ENCODE peak calls at places on chromosomes 6 and 20, in nine cellular contexts. One of them, this sample, is unnamed.

GRCh38 chr6:144528605-144529425 is 243.7 kb downstream of the UTRN start:
- DNase-seq in endothelial cell: no peak
- DNase-seq in upper lobe of right lung: no peak
- DNase-seq in GM13977: no peak
- DNase-seq in cardiac fibroblast: peak
- DNase-seq in tibial artery: no peak
- DNase-seq in heart right ventricle: no peak
- DNase-seq in HCT116: no peak
- DNase-seq in colonic mucosa: no peak
- DNase-seq in this sample: no peak

GRCh38 chr6:136115941-136116340 is 134.2 kb downstream of the MTFR2 start:
- DNase-seq in endothelial cell: no peak
- DNase-seq in upper lobe of right lung: no peak
- DNase-seq in GM13977: no peak
- DNase-seq in cardiac fibroblast: no peak
- DNase-seq in tibial artery: no peak
- DNase-seq in heart right ventricle: no peak
- DNase-seq in HCT116: no peak
- DNase-seq in colonic mucosa: no peak
- DNase-seq in this sample: no peak

GRCh38 chr20:38186788-38187221 is 21.7 kb upstream of the TGM2 start:
- DNase-seq in endothelial cell: no peak
- DNase-seq in upper lobe of right lung: no peak
- DNase-seq in GM13977: no peak
- DNase-seq in cardiac fibroblast: no peak
- DNase-seq in tibial artery: no peak
- DNase-seq in heart right ventricle: no peak
- DNase-seq in HCT116: peak
- DNase-seq in colonic mucosa: no peak
- DNase-seq in this sample: no peak

GRCh38 chr6:149431905-149432775 is 32.1 kb downstream of the SUMO4 start:
- DNase-seq in endothelial cell: peak
- DNase-seq in upper lobe of right lung: peak
- DNase-seq in GM13977: peak
- DNase-seq in cardiac fibroblast: peak
- DNase-seq in tibial artery: peak
- DNase-seq in heart right ventricle: peak
- DNase-seq in HCT116: peak
- DNase-seq in colonic mucosa: peak
- DNase-seq in this sample: peak

GRCh38 chr6:33008944-33009861 is at the start of gene HLA-DOA:
- DNase-seq in endothelial cell: peak
- DNase-seq in upper lobe of right lung: no peak
- DNase-seq in GM13977: peak
- DNase-seq in cardiac fibroblast: peak
- DNase-seq in tibial artery: no peak
- DNase-seq in heart right ventricle: no peak
- DNase-seq in HCT116: peak
- DNase-seq in colonic mucosa: no peak
- DNase-seq in this sample: peak

GRCh38 chr6:79546186-79546585 is 9.0 kb upstream of the LCA5 start:
- DNase-seq in endothelial cell: no peak
- DNase-seq in upper lobe of right lung: no peak
- DNase-seq in GM13977: no peak
- DNase-seq in cardiac fibroblast: peak
- DNase-seq in tibial artery: no peak
- DNase-seq in heart right ventricle: no peak
- DNase-seq in HCT116: no peak
- DNase-seq in colonic mucosa: no peak
- DNase-seq in this sample: no peak

GRCh38 chr20:13771853-13772453 is 12.8 kb downstream of the ESF1 start:
- DNase-seq in endothelial cell: no peak
- DNase-seq in upper lobe of right lung: no peak
- DNase-seq in GM13977: no peak
- DNase-seq in cardiac fibroblast: peak
- DNase-seq in tibial artery: no peak
- DNase-seq in heart right ventricle: no peak
- DNase-seq in HCT116: no peak
- DNase-seq in colonic mucosa: no peak
- DNase-seq in this sample: no peak

GRCh38 chr6:135353113-135353512 is 144.4 kb downstream of the AHI1 start:
- DNase-seq in endothelial cell: no peak
- DNase-seq in upper lobe of right lung: no peak
- DNase-seq in GM13977: no peak
- DNase-seq in cardiac fibroblast: no peak
- DNase-seq in tibial artery: no peak
- DNase-seq in heart right ventricle: no peak
- DNase-seq in HCT116: no peak
- DNase-seq in colonic mucosa: no peak
- DNase-seq in this sample: no peak

GRCh38 chr6:142118926-142119325 is 13.8 kb upstream of the GJE1 start:
- DNase-seq in endothelial cell: no peak
- DNase-seq in upper lobe of right lung: no peak
- DNase-seq in GM13977: no peak
- DNase-seq in cardiac fibroblast: peak
- DNase-seq in tibial artery: no peak
- DNase-seq in heart right ventricle: no peak
- DNase-seq in HCT116: no peak
- DNase-seq in colonic mucosa: no peak
- DNase-seq in this sample: no peak

GRCh38 chr6:110180228-110181008 is at the start of gene CDC40:
- DNase-seq in endothelial cell: peak
- DNase-seq in upper lobe of right lung: peak
- DNase-seq in GM13977: peak
- DNase-seq in cardiac fibroblast: no peak
- DNase-seq in tibial artery: peak
- DNase-seq in heart right ventricle: peak
- DNase-seq in HCT116: no peak
- DNase-seq in colonic mucosa: peak
- DNase-seq in this sample: peak

GRCh38 chr20:62819494-62820174 is 2.8 kb downstream of the COL9A3 start:
- DNase-seq in endothelial cell: no peak
- DNase-seq in upper lobe of right lung: no peak
- DNase-seq in GM13977: no peak
- DNase-seq in cardiac fibroblast: peak
- DNase-seq in tibial artery: no peak
- DNase-seq in heart right ventricle: no peak
- DNase-seq in HCT116: no peak
- DNase-seq in colonic mucosa: no peak
- DNase-seq in this sample: no peak

GRCh38 chr6:22613695-22614094 is 44.3 kb downstream of the HDGFL1 start:
- DNase-seq in endothelial cell: no peak
- DNase-seq in upper lobe of right lung: no peak
- DNase-seq in GM13977: no peak
- DNase-seq in cardiac fibroblast: peak
- DNase-seq in tibial artery: no peak
- DNase-seq in heart right ventricle: no peak
- DNase-seq in HCT116: no peak
- DNase-seq in colonic mucosa: no peak
- DNase-seq in this sample: no peak

GRCh38 chr20:20680991-20681508 is 31.4 kb downstream of the RALGAPA2 start:
- DNase-seq in endothelial cell: no peak
- DNase-seq in upper lobe of right lung: no peak
- DNase-seq in GM13977: no peak
- DNase-seq in cardiac fibroblast: no peak
- DNase-seq in tibial artery: no peak
- DNase-seq in heart right ventricle: no peak
- DNase-seq in HCT116: no peak
- DNase-seq in colonic mucosa: no peak
- DNase-seq in this sample: no peak

GRCh38 chr6:11231564-11232176 is 798 bp downstream of the NEDD9 start:
- DNase-seq in endothelial cell: no peak
- DNase-seq in upper lobe of right lung: no peak
- DNase-seq in GM13977: no peak
- DNase-seq in cardiac fibroblast: no peak
- DNase-seq in tibial artery: no peak
- DNase-seq in heart right ventricle: peak
- DNase-seq in HCT116: no peak
- DNase-seq in colonic mucosa: no peak
- DNase-seq in this sample: no peak

GRCh38 chr20:36271639-36272546 is 34.2 kb upstream of the DLGAP4 start:
- DNase-seq in endothelial cell: no peak
- DNase-seq in upper lobe of right lung: no peak
- DNase-seq in GM13977: no peak
- DNase-seq in cardiac fibroblast: no peak
- DNase-seq in tibial artery: no peak
- DNase-seq in heart right ventricle: no peak
- DNase-seq in HCT116: no peak
- DNase-seq in colonic mucosa: no peak
- DNase-seq in this sample: no peak

GRCh38 chr20:36275011-36275410 is 31.1 kb upstream of the DLGAP4 start:
- DNase-seq in endothelial cell: no peak
- DNase-seq in upper lobe of right lung: no peak
- DNase-seq in GM13977: no peak
- DNase-seq in cardiac fibroblast: no peak
- DNase-seq in tibial artery: peak
- DNase-seq in heart right ventricle: no peak
- DNase-seq in HCT116: no peak
- DNase-seq in colonic mucosa: no peak
- DNase-seq in this sample: no peak

GRCh38 chr20:36274248-36274841 is 31.8 kb upstream of the DLGAP4 start:
- DNase-seq in endothelial cell: no peak
- DNase-seq in upper lobe of right lung: no peak
- DNase-seq in GM13977: no peak
- DNase-seq in cardiac fibroblast: no peak
- DNase-seq in tibial artery: peak
- DNase-seq in heart right ventricle: no peak
- DNase-seq in HCT116: no peak
- DNase-seq in colonic mucosa: no peak
- DNase-seq in this sample: no peak

GRCh38 chr20:36272547-36273220 is 33.5 kb upstream of the DLGAP4 start:
- DNase-seq in endothelial cell: no peak
- DNase-seq in upper lobe of right lung: no peak
- DNase-seq in GM13977: no peak
- DNase-seq in cardiac fibroblast: no peak
- DNase-seq in tibial artery: no peak
- DNase-seq in heart right ventricle: no peak
- DNase-seq in HCT116: no peak
- DNase-seq in colonic mucosa: no peak
- DNase-seq in this sample: no peak

GRCh38 chr20:36273414-36274247 is 32.5 kb upstream of the DLGAP4 start:
- DNase-seq in endothelial cell: no peak
- DNase-seq in upper lobe of right lung: no peak
- DNase-seq in GM13977: peak
- DNase-seq in cardiac fibroblast: peak
- DNase-seq in tibial artery: peak
- DNase-seq in heart right ventricle: no peak
- DNase-seq in HCT116: peak
- DNase-seq in colonic mucosa: no peak
- DNase-seq in this sample: peak
- TF ChIP-seq CTCF in endothelial cell: no peak
- TF ChIP-seq CTCF in upper lobe of right lung: peak
- TF ChIP-seq CTCF in GM13977: peak
- TF ChIP-seq CTCF in cardiac fibroblast: peak
- TF ChIP-seq CTCF in tibial artery: peak
- TF ChIP-seq CTCF in heart right ventricle: no peak
- TF ChIP-seq CTCF in HCT116: peak
- TF ChIP-seq CTCF in colonic mucosa: no peak
- TF ChIP-seq CTCF in this sample: peak

DNA sequence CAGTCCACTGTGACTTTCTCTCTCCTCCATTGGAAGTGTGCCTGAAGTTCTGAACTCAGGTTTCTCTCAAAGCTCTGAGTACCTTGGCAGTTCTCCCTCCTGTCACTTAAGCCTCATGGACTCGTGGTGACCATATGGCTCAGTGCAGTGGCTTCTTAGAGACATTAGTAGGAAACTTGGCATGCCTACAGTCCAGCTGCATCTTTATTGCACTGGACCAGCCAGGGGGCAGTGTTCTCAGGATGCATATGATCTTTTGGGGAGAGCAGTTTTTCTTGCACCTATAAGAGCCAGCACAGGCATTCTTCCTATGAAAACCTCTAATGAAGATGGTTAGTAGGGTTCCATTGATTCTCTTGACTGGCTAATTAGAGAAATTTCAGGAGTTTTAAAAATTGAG is 47.5 kb upstream of the KCNK16 start:
- DNase-seq in endothelial cell: no peak
- DNase-seq in upper lobe of right lung: no peak
- DNase-seq in GM13977: no peak
- DNase-seq in cardiac fibroblast: no peak
- DNase-seq in tibial artery: no peak
- DNase-seq in heart right ventricle: no peak
- DNase-seq in HCT116: no peak
- DNase-seq in colonic mucosa: no peak
- DNase-seq in this sample: no peak
- TF ChIP-seq CTCF in endothelial cell: no peak
- TF ChIP-seq CTCF in upper lobe of right lung: peak
- TF ChIP-seq CTCF in GM13977: no peak
- TF ChIP-seq CTCF in cardiac fibroblast: peak
- TF ChIP-seq CTCF in tibial artery: no peak
- TF ChIP-seq CTCF in heart right ventricle: no peak
- TF ChIP-seq CTCF in HCT116: no peak
- TF ChIP-seq CTCF in colonic mucosa: no peak
- TF ChIP-seq CTCF in this sample: no peak

GRCh38 chr6:15254074-15254975 is 8.5 kb downstream of the JARID2 start:
- DNase-seq in endothelial cell: no peak
- DNase-seq in upper lobe of right lung: no peak
- DNase-seq in GM13977: peak
- DNase-seq in cardiac fibroblast: peak
- DNase-seq in tibial artery: no peak
- DNase-seq in heart right ventricle: no peak
- DNase-seq in HCT116: no peak
- DNase-seq in colonic mucosa: no peak
- DNase-seq in this sample: no peak
- TF ChIP-seq CTCF in endothelial cell: no peak
- TF ChIP-seq CTCF in upper lobe of right lung: no peak
- TF ChIP-seq CTCF in GM13977: peak
- TF ChIP-seq CTCF in cardiac fibroblast: no peak
- TF ChIP-seq CTCF in tibial artery: no peak
- TF ChIP-seq CTCF in heart right ventricle: no peak
- TF ChIP-seq CTCF in HCT116: peak
- TF ChIP-seq CTCF in colonic mucosa: no peak
- TF ChIP-seq CTCF in this sample: no peak

GRCh38 chr20:53981130-53981529 is 89.3 kb downstream of the BCAS1 start:
- DNase-seq in endothelial cell: no peak
- DNase-seq in upper lobe of right lung: no peak
- DNase-seq in GM13977: no peak
- DNase-seq in cardiac fibroblast: no peak
- DNase-seq in tibial artery: no peak
- DNase-seq in heart right ventricle: no peak
- DNase-seq in HCT116: no peak
- DNase-seq in colonic mucosa: no peak
- DNase-seq in this sample: no peak
- TF ChIP-seq CTCF in endothelial cell: no peak
- TF ChIP-seq CTCF in upper lobe of right lung: no peak
- TF ChIP-seq CTCF in GM13977: no peak
- TF ChIP-seq CTCF in cardiac fibroblast: no peak
- TF ChIP-seq CTCF in tibial artery: no peak
- TF ChIP-seq CTCF in heart right ventricle: no peak
- TF ChIP-seq CTCF in HCT116: no peak
- TF ChIP-seq CTCF in colonic mucosa: no peak
- TF ChIP-seq CTCF in this sample: no peak

This sample was measured in activated CD8-positive, alpha-beta T cell treated with anti-CD3 and anti-CD28 coated beads for 36 hours.